ENCODE peak calls at places on chromosomes 12 and 14, in ten cellular contexts. One of them, this sample, is unnamed.

GRCh38 chr14:101355284-101355683 is 206.0 kb upstream of the DIO3 start:
- DNase-seq in AG04450: no peak
- DNase-seq in kidney: peak
- DNase-seq in breast epithelium: no peak
- DNase-seq in SK-N-SH: no peak
- DNase-seq in A549: no peak
- DNase-seq in RWPE1: no peak
- DNase-seq in CD8-positive, alpha-beta T cell: peak
- DNase-seq in lower lobe of right lung: no peak
- DNase-seq in ovary: no peak
- DNase-seq in this sample: no peak

GRCh38 chr12:126608607-126609175 is 1543.5 kb downstream of the AACS start:
- DNase-seq in breast epithelium: no peak
- DNase-seq in A549: no peak
- DNase-seq in SK-N-SH: no peak
- DNase-seq in lower lobe of right lung: no peak
- DNase-seq in CD8-positive, alpha-beta T cell: no peak
- DNase-seq in AG04450: no peak
- DNase-seq in ovary: no peak
- DNase-seq in RWPE1: no peak
- DNase-seq in kidney: no peak
- DNase-seq in this sample: no peak

GRCh38 chr12:3944620-3945019 is 71.4 kb upstream of the PARP11 start:
- DNase-seq in SK-N-SH: no peak
- DNase-seq in ovary: no peak
- DNase-seq in AG04450: no peak
- DNase-seq in kidney: no peak
- DNase-seq in CD8-positive, alpha-beta T cell: no peak
- DNase-seq in breast epithelium: no peak
- DNase-seq in RWPE1: no peak
- DNase-seq in lower lobe of right lung: no peak
- DNase-seq in A549: no peak
- DNase-seq in this sample: no peak

GRCh38 chr14:61451491-61451890 is 130.1 kb downstream of the PRKCH start:
- DNase-seq in SK-N-SH: no peak
- DNase-seq in ovary: no peak
- DNase-seq in lower lobe of right lung: no peak
- DNase-seq in breast epithelium: no peak
- DNase-seq in AG04450: no peak
- DNase-seq in RWPE1: no peak
- DNase-seq in A549: no peak
- DNase-seq in kidney: no peak
- DNase-seq in CD8-positive, alpha-beta T cell: peak
- DNase-seq in this sample: no peak

GRCh38 chr14:75751291-75751690 is 90.2 kb downstream of the TTLL5 start:
- DNase-seq in breast epithelium: no peak
- DNase-seq in kidney: no peak
- DNase-seq in ovary: no peak
- DNase-seq in CD8-positive, alpha-beta T cell: no peak
- DNase-seq in RWPE1: no peak
- DNase-seq in lower lobe of right lung: no peak
- DNase-seq in A549: no peak
- DNase-seq in AG04450: no peak
- DNase-seq in SK-N-SH: no peak
- DNase-seq in this sample: no peak

GRCh38 chr14:104794641-104795467 is 694 bp downstream of the AKT1 start:
- DNase-seq in ovary: no peak
- DNase-seq in kidney: no peak
- DNase-seq in AG04450: no peak
- DNase-seq in SK-N-SH: peak
- DNase-seq in CD8-positive, alpha-beta T cell: no peak
- DNase-seq in RWPE1: peak
- DNase-seq in breast epithelium: no peak
- DNase-seq in A549: no peak
- DNase-seq in lower lobe of right lung: peak
- DNase-seq in this sample: no peak

GRCh38 chr12:20557076-20557475 is 138.1 kb upstream of the SLCO1C1 start:
- DNase-seq in AG04450: no peak
- DNase-seq in breast epithelium: no peak
- DNase-seq in ovary: no peak
- DNase-seq in kidney: no peak
- DNase-seq in lower lobe of right lung: no peak
- DNase-seq in RWPE1: no peak
- DNase-seq in SK-N-SH: no peak
- DNase-seq in A549: no peak
- DNase-seq in CD8-positive, alpha-beta T cell: no peak
- DNase-seq in this sample: no peak

GRCh38 chr14:52706286-52706685 is 714 bp upstream of the PSMC6 start:
- DNase-seq in RWPE1: no peak
- DNase-seq in ovary: no peak
- DNase-seq in kidney: no peak
- DNase-seq in AG04450: no peak
- DNase-seq in SK-N-SH: peak
- DNase-seq in A549: no peak
- DNase-seq in lower lobe of right lung: no peak
- DNase-seq in breast epithelium: no peak
- DNase-seq in CD8-positive, alpha-beta T cell: no peak
- DNase-seq in this sample: no peak

GRCh38 chr14:79090781-79091180 is 920.6 kb downstream of the NRXN3 start:
- DNase-seq in breast epithelium: no peak
- DNase-seq in CD8-positive, alpha-beta T cell: no peak
- DNase-seq in SK-N-SH: no peak
- DNase-seq in RWPE1: no peak
- DNase-seq in A549: no peak
- DNase-seq in AG04450: no peak
- DNase-seq in lower lobe of right lung: no peak
- DNase-seq in ovary: no peak
- DNase-seq in kidney: no peak
- DNase-seq in this sample: no peak

GRCh38 chr14:101188571-101188915 is 285.0 kb upstream of the RTL1 start:
- DNase-seq in lower lobe of right lung: no peak
- DNase-seq in CD8-positive, alpha-beta T cell: no peak
- DNase-seq in ovary: peak
- DNase-seq in breast epithelium: no peak
- DNase-seq in RWPE1: no peak
- DNase-seq in kidney: no peak
- DNase-seq in A549: no peak
- DNase-seq in SK-N-SH: peak
- DNase-seq in AG04450: no peak
- DNase-seq in this sample: no peak

GRCh38 chr12:26195250-26195640 is at the start of gene SSPN:
- DNase-seq in AG04450: no peak
- DNase-seq in CD8-positive, alpha-beta T cell: no peak
- DNase-seq in RWPE1: no peak
- DNase-seq in breast epithelium: peak
- DNase-seq in A549: no peak
- DNase-seq in ovary: peak
- DNase-seq in SK-N-SH: peak
- DNase-seq in lower lobe of right lung: peak
- DNase-seq in kidney: peak
- DNase-seq in this sample: no peak

GRCh38 chr12:117228239-117228638 is 38.0 kb upstream of the FBXO21 start:
- DNase-seq in AG04450: no peak
- DNase-seq in CD8-positive, alpha-beta T cell: no peak
- DNase-seq in ovary: no peak
- DNase-seq in RWPE1: peak
- DNase-seq in breast epithelium: no peak
- DNase-seq in SK-N-SH: no peak
- DNase-seq in kidney: no peak
- DNase-seq in A549: peak
- DNase-seq in lower lobe of right lung: no peak
- DNase-seq in this sample: no peak

GRCh38 chr14:70595443-70596185 is 4.8 kb downstream of the MED6 start:
- DNase-seq in kidney: peak
- DNase-seq in RWPE1: no peak
- DNase-seq in A549: no peak
- DNase-seq in SK-N-SH: no peak
- DNase-seq in lower lobe of right lung: no peak
- DNase-seq in ovary: no peak
- DNase-seq in AG04450: no peak
- DNase-seq in breast epithelium: no peak
- DNase-seq in CD8-positive, alpha-beta T cell: no peak
- DNase-seq in this sample: no peak

GRCh38 chr14:87955501-87955900 is 37.5 kb downstream of the GALC start:
- DNase-seq in breast epithelium: no peak
- DNase-seq in A549: no peak
- DNase-seq in SK-N-SH: no peak
- DNase-seq in CD8-positive, alpha-beta T cell: no peak
- DNase-seq in ovary: no peak
- DNase-seq in AG04450: no peak
- DNase-seq in kidney: no peak
- DNase-seq in RWPE1: no peak
- DNase-seq in lower lobe of right lung: no peak
- DNase-seq in this sample: no peak

GRCh38 chr14:59123975-59124374 is 64.5 kb upstream of the DAAM1 start:
- DNase-seq in lower lobe of right lung: no peak
- DNase-seq in SK-N-SH: peak
- DNase-seq in CD8-positive, alpha-beta T cell: no peak
- DNase-seq in breast epithelium: no peak
- DNase-seq in kidney: no peak
- DNase-seq in A549: peak
- DNase-seq in RWPE1: peak
- DNase-seq in AG04450: no peak
- DNase-seq in ovary: no peak
- DNase-seq in this sample: no peak

GRCh38 chr12:9730011-9730410 is 2.9 kb downstream of the CLECL1 start:
- DNase-seq in CD8-positive, alpha-beta T cell: no peak
- DNase-seq in kidney: no peak
- DNase-seq in breast epithelium: no peak
- DNase-seq in ovary: no peak
- DNase-seq in AG04450: no peak
- DNase-seq in A549: no peak
- DNase-seq in lower lobe of right lung: no peak
- DNase-seq in SK-N-SH: no peak
- DNase-seq in RWPE1: no peak
- DNase-seq in this sample: no peak

GRCh38 chr12:39587247-39587646 is 32.4 kb downstream of the ABCD2 start:
- DNase-seq in breast epithelium: no peak
- DNase-seq in RWPE1: peak
- DNase-seq in AG04450: no peak
- DNase-seq in SK-N-SH: peak
- DNase-seq in ovary: no peak
- DNase-seq in CD8-positive, alpha-beta T cell: no peak
- DNase-seq in A549: no peak
- DNase-seq in lower lobe of right lung: no peak
- DNase-seq in kidney: no peak
- DNase-seq in this sample: no peak

GRCh38 chr12:39102474-39103209 is 197.3 kb upstream of the CPNE8 start:
- DNase-seq in breast epithelium: no peak
- DNase-seq in CD8-positive, alpha-beta T cell: no peak
- DNase-seq in AG04450: no peak
- DNase-seq in SK-N-SH: no peak
- DNase-seq in kidney: no peak
- DNase-seq in lower lobe of right lung: no peak
- DNase-seq in A549: no peak
- DNase-seq in RWPE1: peak
- DNase-seq in ovary: no peak
- DNase-seq in this sample: no peak

GRCh38 chr14:21308132-21308478 is 28.2 kb downstream of the RPGRIP1 start:
- DNase-seq in AG04450: no peak
- DNase-seq in lower lobe of right lung: no peak
- DNase-seq in SK-N-SH: no peak
- DNase-seq in CD8-positive, alpha-beta T cell: no peak
- DNase-seq in A549: no peak
- DNase-seq in breast epithelium: no peak
- DNase-seq in ovary: no peak
- DNase-seq in RWPE1: no peak
- DNase-seq in kidney: no peak
- DNase-seq in this sample: no peak
- H3K27ac ChIP-seq in AG04450: no peak
- H3K27ac ChIP-seq in lower lobe of right lung: peak
- H3K27ac ChIP-seq in SK-N-SH: no peak
- H3K27ac ChIP-seq in CD8-positive, alpha-beta T cell: no peak
- H3K27ac ChIP-seq in A549: peak
- H3K27ac ChIP-seq in breast epithelium: peak
- H3K27ac ChIP-seq in ovary: no peak
- H3K27ac ChIP-seq in RWPE1: no peak
- H3K27ac ChIP-seq in kidney: no peak
- H3K27ac ChIP-seq in this sample: peak

GRCh38 chr14:56046546-56046945 is 71.7 kb upstream of the PELI2 start:
- DNase-seq in breast epithelium: no peak
- DNase-seq in kidney: no peak
- DNase-seq in AG04450: no peak
- DNase-seq in CD8-positive, alpha-beta T cell: no peak
- DNase-seq in lower lobe of right lung: no peak
- DNase-seq in ovary: no peak
- DNase-seq in SK-N-SH: no peak
- DNase-seq in A549: no peak
- DNase-seq in RWPE1: no peak
- DNase-seq in this sample: no peak
- H3K27ac ChIP-seq in breast epithelium: no peak
- H3K27ac ChIP-seq in kidney: no peak
- H3K27ac ChIP-seq in AG04450: no peak
- H3K27ac ChIP-seq in CD8-positive, alpha-beta T cell: no peak
- H3K27ac ChIP-seq in lower lobe of right lung: no peak
- H3K27ac ChIP-seq in ovary: no peak
- H3K27ac ChIP-seq in SK-N-SH: no peak
- H3K27ac ChIP-seq in A549: no peak
- H3K27ac ChIP-seq in RWPE1: no peak
- H3K27ac ChIP-seq in this sample: no peak

DNA sequence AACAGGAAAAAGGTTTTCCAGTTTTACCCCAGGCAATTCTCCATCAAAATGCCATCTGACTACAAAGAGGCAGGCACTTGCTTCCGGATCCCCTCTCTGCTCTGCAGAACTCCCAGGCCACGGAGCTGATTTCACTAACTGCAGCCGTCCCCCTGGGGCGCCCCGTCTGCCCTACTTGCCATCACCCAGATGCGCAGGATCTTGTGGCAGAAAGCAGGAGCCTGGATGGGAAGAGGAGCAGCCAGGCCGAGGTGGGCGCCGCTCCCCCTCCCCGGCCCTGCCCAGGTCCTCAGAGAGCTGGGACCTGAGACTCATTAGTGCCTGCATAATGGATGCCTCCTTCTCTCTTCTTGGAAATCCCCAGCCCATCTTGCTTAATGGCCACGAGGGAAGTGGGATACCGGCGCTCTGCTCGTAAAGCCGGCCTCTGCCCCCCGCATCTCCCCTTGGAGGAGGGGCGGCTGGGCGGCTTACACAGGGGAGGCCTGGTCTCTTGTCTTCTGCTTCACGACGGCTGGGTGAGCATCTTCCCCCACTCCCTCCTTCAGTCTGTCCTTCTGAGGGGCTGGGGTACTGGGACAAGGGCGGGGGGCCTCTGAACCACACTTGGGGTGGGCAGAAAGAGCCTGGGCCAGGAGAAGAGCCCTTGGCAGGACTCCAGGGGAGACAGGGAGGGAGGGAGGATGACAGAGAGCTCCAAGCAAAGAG is 19.6 kb upstream of the EML1 start:
- DNase-seq in kidney: no peak
- DNase-seq in breast epithelium: no peak
- DNase-seq in SK-N-SH: peak
- DNase-seq in RWPE1: no peak
- DNase-seq in AG04450: no peak
- DNase-seq in lower lobe of right lung: no peak
- DNase-seq in CD8-positive, alpha-beta T cell: no peak
- DNase-seq in ovary: no peak
- DNase-seq in A549: no peak
- DNase-seq in this sample: no peak
- H3K27ac ChIP-seq in kidney: no peak
- H3K27ac ChIP-seq in breast epithelium: no peak
- H3K27ac ChIP-seq in SK-N-SH: no peak
- H3K27ac ChIP-seq in RWPE1: no peak
- H3K27ac ChIP-seq in AG04450: no peak
- H3K27ac ChIP-seq in lower lobe of right lung: no peak
- H3K27ac ChIP-seq in CD8-positive, alpha-beta T cell: no peak
- H3K27ac ChIP-seq in ovary: no peak
- H3K27ac ChIP-seq in A549: no peak
- H3K27ac ChIP-seq in this sample: no peak

GRCh38 chr14:93797536-93797935 is 9.3 kb upstream of the PRIMA1 start:
- DNase-seq in A549: no peak
- DNase-seq in breast epithelium: no peak
- DNase-seq in RWPE1: no peak
- DNase-seq in lower lobe of right lung: no peak
- DNase-seq in CD8-positive, alpha-beta T cell: no peak
- DNase-seq in AG04450: no peak
- DNase-seq in SK-N-SH: no peak
- DNase-seq in ovary: no peak
- DNase-seq in kidney: no peak
- DNase-seq in this sample: no peak
- H3K27ac ChIP-seq in A549: no peak
- H3K27ac ChIP-seq in breast epithelium: peak
- H3K27ac ChIP-seq in RWPE1: no peak
- H3K27ac ChIP-seq in lower lobe of right lung: no peak
- H3K27ac ChIP-seq in CD8-positive, alpha-beta T cell: no peak
- H3K27ac ChIP-seq in AG04450: no peak
- H3K27ac ChIP-seq in SK-N-SH: no peak
- H3K27ac ChIP-seq in ovary: no peak
- H3K27ac ChIP-seq in kidney: no peak
- H3K27ac ChIP-seq in this sample: no peak

This sample was measured in GM12878.